ENCODE peak calls at places on chromosomes 5 and 9, in nine cellular contexts. I is neuronal stem cell; C is GM23248; A is heart left ventricle; O is upper lobe of right lung; Q is CD8-positive, alpha-beta memory T cell; L is tibial artery; J is neural progenitor cell; S is IMR-90. X is an unnamed sample.

GRCh38 chr5:81125959-81126358 is 107.2 kb upstream of the CKMT2 start:
- DNase-seq in I (no peak), C (no peak), A (no peak), O (peak; percentile 85), Q (no peak), L (no peak), J (no peak), S (peak; percentile 44), X (no peak)

GRCh38 chr5:34543687-34544086 is 112.4 kb upstream of the RAI14 start:
- DNase-seq in I (no peak), C (no peak), A (no peak), O (no peak), Q (no peak), L (no peak), J (no peak), S (no peak), X (no peak)

GRCh38 chr5:30100929-30101328 is 1092.6 kb upstream of the CDH6 start:
- DNase-seq in I (no peak), C (no peak), A (no peak), O (no peak), Q (no peak), L (no peak), J (no peak), S (no peak), X (no peak)

GRCh38 chr5:123844873-123845272 is 332.9 kb downstream of the CSNK1G3 start:
- DNase-seq in I (no peak), C (peak; percentile 9), A (no peak), O (no peak), Q (no peak), L (no peak), J (no peak), S (peak; percentile 5), X (no peak)

GRCh38 chr9:129726322-129727160 is 26.3 kb downstream of the PTGES start:
- DNase-seq in I (peak; percentile 72), C (peak; percentile 90), A (peak; percentile 75), O (peak; percentile 77), Q (peak; percentile 61), L (peak; percentile 92), J (peak; percentile 93), S (peak; percentile 78), X (peak; percentile 83)

GRCh38 chr5:75046366-75047142 is 5.8 kb downstream of the GCNT4 start:
- DNase-seq in I (no peak), C (no peak), A (no peak), O (no peak), Q (no peak), L (no peak), J (no peak), S (no peak), X (no peak)

GRCh38 chr9:126222835-126223431 is 103.7 kb upstream of the MVB12B start:
- DNase-seq in I (no peak), C (no peak), A (no peak), O (no peak), Q (no peak), L (peak; percentile 51), J (no peak), S (no peak), X (no peak)

GRCh38 chr5:93604119-93604963 is 21.3 kb downstream of the NR2F1 start:
- DNase-seq in I (no peak), C (peak; percentile 54), A (no peak), O (peak; percentile 66), Q (no peak), L (no peak), J (peak; percentile 74), S (peak; percentile 67), X (peak; percentile 83)

GRCh38 chr5:5414999-5415398 is 7.5 kb upstream of the ICE1 start:
- DNase-seq in I (no peak), C (no peak), A (no peak), O (no peak), Q (no peak), L (no peak), J (no peak), S (no peak), X (no peak)

GRCh38 chr5:163978897-163979296 is 473.5 kb downstream of the MAT2B start:
- DNase-seq in I (no peak), C (no peak), A (no peak), O (no peak), Q (no peak), L (no peak), J (peak; percentile 24), S (no peak), X (no peak)

GRCh38 chr5:151196556-151197290 is 27.2 kb downstream of the CCDC69 start:
- DNase-seq in I (no peak), C (no peak), A (no peak), O (no peak), Q (no peak), L (no peak), J (no peak), S (no peak), X (no peak)

DNA sequence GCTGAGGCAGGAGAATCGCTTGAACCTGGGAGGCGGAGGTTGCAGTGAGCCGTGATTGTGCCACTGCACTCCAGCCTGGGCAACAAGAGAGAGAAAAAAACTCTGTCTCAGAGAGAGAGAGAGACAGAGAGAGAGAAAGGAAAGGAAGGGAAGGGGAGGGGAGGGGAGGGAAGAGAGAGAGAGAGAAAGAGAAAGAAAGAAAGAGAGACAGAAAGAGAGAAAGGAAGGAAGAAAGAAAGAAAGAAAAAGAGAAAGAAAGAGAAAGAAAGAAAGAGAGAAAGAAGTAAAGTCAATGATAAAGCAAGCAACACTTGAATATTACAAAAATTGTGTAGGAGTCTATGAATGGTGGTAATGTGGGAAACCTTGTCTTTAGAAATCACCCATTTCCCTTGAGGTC is 133.6 kb upstream of the MSX2 start:
- DNase-seq in I (no peak), C (no peak), A (no peak), O (no peak), Q (no peak), L (no peak), J (no peak), S (no peak), X (no peak)
- H3K4me3 ChIP-seq in I (no peak overlapping the region), C (no peak overlapping the region), A (no peak overlapping the region), O (no peak overlapping the region), Q (no peak overlapping the region), L (no peak overlapping the region), J (no peak overlapping the region), S (no peak overlapping the region), X (no peak overlapping the region)

DNA sequence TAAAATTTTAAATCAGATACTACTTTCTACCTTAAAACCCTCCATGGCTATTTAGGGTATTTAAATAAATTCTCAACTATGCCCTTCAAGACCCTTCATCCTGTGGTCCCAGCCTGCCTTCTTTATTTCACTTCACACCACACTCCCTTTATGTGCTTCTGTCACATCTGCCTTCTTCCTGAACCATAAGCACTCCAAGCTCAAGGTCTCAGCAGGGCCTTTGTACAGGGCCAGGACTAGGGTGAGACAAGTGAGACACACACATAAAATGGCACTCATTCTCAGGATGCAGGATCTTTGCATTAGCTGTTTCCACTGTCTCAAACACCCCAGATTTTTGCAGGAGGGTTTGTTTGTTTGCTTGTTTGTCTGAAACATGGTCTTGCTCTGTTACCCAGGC is 7.6 kb downstream of the ITK start:
- DNase-seq in I (no peak), C (no peak), A (no peak), O (no peak), Q (no peak), L (no peak), J (no peak), S (no peak), X (no peak)
- H3K4me3 ChIP-seq in I (no peak overlapping the region), C (no peak overlapping the region), A (no peak overlapping the region), O (no peak overlapping the region), Q (peak overlapping the region; percentile 44), L (no peak overlapping the region), J (no peak overlapping the region), S (no peak overlapping the region), X (no peak overlapping the region)

GRCh38 chr9:124503713-124504529 is 3.3 kb downstream of the NR5A1 start:
- DNase-seq in I (no peak), C (peak; percentile 32), A (no peak), O (no peak), Q (peak; percentile 30), L (no peak), J (no peak), S (no peak), X (peak; percentile 54)
- H3K4me3 ChIP-seq in I (peak overlapping the region; percentile 69), C (no peak overlapping the region), A (peak overlapping the region; percentile 1), O (no peak overlapping the region), Q (no peak overlapping the region), L (no peak overlapping the region), J (peak overlapping the region; percentile 35), S (no peak overlapping the region), X (no peak overlapping the region)

GRCh38 chr9:121372563-121373400 is 2.7 kb upstream of the STOM start:
- DNase-seq in I (no peak), C (peak; percentile 68), A (no peak), O (no peak), Q (no peak), L (no peak), J (no peak), S (peak; percentile 86), X (no peak)
- H3K4me3 ChIP-seq in I (no peak overlapping the region), C (peak overlapping the region; percentile 17), A (no peak overlapping the region), O (no peak overlapping the region), Q (no peak overlapping the region), L (no peak overlapping the region), J (no peak overlapping the region), S (no peak overlapping the region), X (no peak overlapping the region)

GRCh38 chr5:73438048-73438896 is 10.3 kb downstream of the FOXD1 start:
- DNase-seq in I (no peak), C (peak; percentile 35), A (no peak), O (no peak), Q (no peak), L (no peak), J (no peak), S (no peak), X (no peak)
- H3K4me3 ChIP-seq in I (no peak overlapping the region), C (peak overlapping the region; percentile 69), A (no peak overlapping the region), O (no peak overlapping the region), Q (no peak overlapping the region), L (no peak overlapping the region), J (peak overlapping the region; percentile 43), S (no peak overlapping the region), X (peak overlapping the region; percentile 19)

DNA sequence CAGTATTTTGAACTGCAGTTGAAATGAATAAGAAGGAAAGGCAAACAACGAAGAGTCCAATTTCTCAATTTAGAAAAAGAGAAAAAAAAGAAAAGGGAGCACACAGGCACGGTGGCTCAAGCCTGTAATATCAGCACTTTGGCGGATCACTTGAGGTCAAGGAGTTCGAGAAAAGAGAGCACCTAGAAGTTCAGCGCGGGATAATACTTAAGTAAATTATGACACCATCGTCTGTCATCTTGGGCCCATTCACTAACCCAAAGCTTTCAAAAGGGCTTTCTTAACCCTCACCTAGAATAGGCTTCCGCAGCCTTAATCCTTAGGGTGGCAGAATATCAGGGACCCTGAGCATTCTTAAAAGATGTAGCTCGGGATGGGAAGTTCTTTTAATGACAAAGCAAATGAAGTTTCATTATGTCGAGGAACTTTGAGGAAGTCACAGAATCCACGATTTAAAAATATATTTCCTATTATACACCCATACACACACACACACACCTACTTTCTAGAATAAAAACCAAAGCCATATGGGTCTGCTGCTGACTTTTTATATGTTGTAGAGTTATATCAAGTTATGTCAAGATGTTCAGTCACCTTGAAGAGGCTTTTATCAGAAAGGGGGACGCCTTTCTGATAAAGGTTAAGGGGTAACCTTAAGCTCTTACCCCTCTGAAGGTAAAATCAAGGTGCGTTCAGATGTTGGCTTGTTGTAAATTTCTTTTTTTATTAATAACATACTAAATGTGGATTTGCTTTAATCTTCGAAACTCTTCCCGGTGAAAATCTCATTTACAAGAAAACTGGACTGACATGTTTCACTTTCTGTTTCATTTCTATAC is 602 bp upstream of the CD274 start:
- DNase-seq in I (no peak), C (peak; percentile 50), A (no peak), O (no peak), Q (no peak), L (no peak), J (no peak), S (no peak), X (no peak)
- H3K4me3 ChIP-seq in I (no peak overlapping the region), C (peak overlapping the region; percentile 77), A (peak overlapping the region; percentile 83), O (peak overlapping the region; percentile 77), Q (peak overlapping the region; percentile 88), L (peak overlapping the region; percentile 54), J (peak overlapping the region; percentile 47), S (peak overlapping the region; percentile 62), X (peak overlapping the region; percentile 70)

X was measured in kidney.